ENCODE peak calls at places on chromosomes 6 and 20, in nine cellular contexts. S, N, F, H, V, A, Z, I and M are unnamed samples.

GRCh38 chr6:34240329-34241248 is 3.9 kb downstream of the HMGA1 start:
- DNase-seq in S (no peak), F (no peak), V (no peak), H (no peak), I (no peak), A (no peak), N (no peak), Z (peak; percentile 58), M (no peak)

GRCh38 chr6:84882768-84883766 is 118.7 kb upstream of the TBX18 start:
- DNase-seq in S (no peak), N (no peak), F (no peak), H (no peak), A (no peak), Z (no peak), I (no peak), V (no peak), M (no peak)

GRCh38 chr6:13553646-13554045 is 20.8 kb upstream of the SIRT5 start:
- DNase-seq in A (no peak), F (peak; percentile 8), Z (no peak), I (no peak), H (no peak), S (no peak), N (no peak), V (no peak), M (no peak)

GRCh38 chr20:17617868-17618672 is 48.2 kb downstream of the DSTN start:
- DNase-seq in H (peak; percentile 28), A (no peak), V (no peak), N (peak; percentile 14), F (no peak), Z (no peak), I (peak; percentile 83), S (no peak), M (no peak)

GRCh38 chr6:49225471-49225870 is 237.6 kb downstream of the MMUT start:
- DNase-seq in N (no peak), Z (no peak), A (no peak), I (no peak), H (no peak), V (no peak), S (no peak), F (no peak), M (no peak)

GRCh38 chr20:47036091-47036880 is 141.6 kb downstream of the EYA2 start:
- DNase-seq in I (no peak), V (no peak), N (no peak), F (no peak), A (no peak), H (no peak), Z (no peak), S (no peak), M (no peak)

GRCh38 chr20:47927944-47928343 is 142.7 kb upstream of the SULF2 start:
- DNase-seq in H (no peak), N (no peak), A (no peak), Z (no peak), V (no peak), F (peak; percentile 24), I (no peak), S (no peak), M (no peak)

GRCh38 chr6:106533079-106533478 is 96.2 kb downstream of the RTN4IP1 start:
- DNase-seq in V (no peak), A (no peak), Z (no peak), S (no peak), I (no peak), N (no peak), F (no peak), H (no peak), M (no peak)

GRCh38 chr20:63778857-63779256 is 39.3 kb downstream of the SLC2A4RG start:
- DNase-seq in N (no peak), H (no peak), S (no peak), I (no peak), F (no peak), A (no peak), V (no peak), Z (no peak), M (no peak)

GRCh38 chr6:107132330-107132954 is 17.1 kb upstream of the BEND3 start:
- DNase-seq in S (no peak), A (no peak), H (no peak), N (no peak), Z (no peak), V (no peak), F (peak; percentile 20), I (no peak), M (no peak)

GRCh38 chr6:10558575-10558974 is 37.4 kb downstream of the GCNT2 start:
- DNase-seq in N (no peak), V (no peak), H (no peak), F (no peak), S (no peak), Z (peak; percentile 85), I (peak; percentile 74), A (no peak), M (no peak)

DNA sequence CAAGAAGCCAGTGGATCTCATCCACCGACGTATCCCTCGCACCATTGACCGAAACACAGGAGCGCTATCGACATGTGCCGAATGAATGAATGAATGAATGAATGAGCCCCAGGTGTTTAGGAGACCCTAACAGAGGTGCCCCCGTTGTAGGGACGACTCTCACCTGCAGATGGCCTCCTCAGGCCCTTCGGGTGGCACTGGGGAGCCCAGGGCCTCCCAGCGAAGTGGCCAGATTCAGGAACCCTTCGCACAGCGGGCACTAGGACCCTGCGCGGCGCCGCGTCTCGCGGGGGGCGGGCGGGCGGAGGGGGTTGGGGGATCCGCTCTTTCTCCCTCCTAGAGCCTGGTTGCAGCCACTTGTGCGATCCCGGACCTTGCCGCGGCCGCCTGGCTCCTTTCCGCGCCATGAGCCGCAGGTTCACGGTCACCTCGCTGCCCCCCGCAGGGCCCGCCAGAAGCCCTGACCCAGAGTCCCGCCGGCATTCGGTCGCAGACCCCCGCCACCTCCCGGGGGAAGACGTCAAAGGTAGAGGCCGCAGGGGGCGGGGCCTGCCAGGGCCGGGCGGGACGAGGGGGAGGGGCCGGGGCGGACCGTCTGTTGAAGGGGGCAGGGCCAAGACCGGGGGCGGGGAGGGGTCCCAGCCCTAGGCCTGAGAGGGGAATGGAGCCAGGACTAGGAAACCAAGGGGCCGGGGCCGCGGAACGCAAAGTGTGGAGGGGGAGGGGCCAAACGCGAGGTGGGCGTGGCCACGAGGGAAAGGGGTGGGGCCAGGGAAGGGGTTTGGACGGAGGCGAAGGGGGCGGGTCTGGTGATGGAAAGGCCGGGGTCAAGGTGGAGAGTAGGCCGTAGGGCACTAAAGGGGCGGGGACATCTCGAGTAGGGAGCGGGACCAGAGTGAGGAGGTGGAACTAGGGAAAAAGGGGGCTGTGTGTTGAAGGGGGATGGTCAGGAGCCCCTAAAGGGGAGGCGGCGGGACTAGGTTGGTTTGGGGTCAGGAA is 7.4 kb upstream of the SLC12A5 start:
- DNase-seq in F (no peak), H (no peak), I (peak; percentile 39), A (no peak), N (no peak), Z (no peak), V (no peak), S (peak; percentile 93), M (no peak)
- H3K27me3 ChIP-seq in F (peaks cover 20% of the 10 kb centered on the region), H (peaks cover 15% of the 10 kb centered on the region), I (peaks cover 45% of the 10 kb centered on the region), A (peaks cover 40% of the 10 kb centered on the region), N (peaks cover 100% of the 10 kb centered on the region), Z (no peaks in the 10 kb centered on the region), V (peaks cover 24% of the 10 kb centered on the region), S (peaks cover 37% of the 10 kb centered on the region), M (peaks cover 47% of the 10 kb centered on the region)

DNA sequence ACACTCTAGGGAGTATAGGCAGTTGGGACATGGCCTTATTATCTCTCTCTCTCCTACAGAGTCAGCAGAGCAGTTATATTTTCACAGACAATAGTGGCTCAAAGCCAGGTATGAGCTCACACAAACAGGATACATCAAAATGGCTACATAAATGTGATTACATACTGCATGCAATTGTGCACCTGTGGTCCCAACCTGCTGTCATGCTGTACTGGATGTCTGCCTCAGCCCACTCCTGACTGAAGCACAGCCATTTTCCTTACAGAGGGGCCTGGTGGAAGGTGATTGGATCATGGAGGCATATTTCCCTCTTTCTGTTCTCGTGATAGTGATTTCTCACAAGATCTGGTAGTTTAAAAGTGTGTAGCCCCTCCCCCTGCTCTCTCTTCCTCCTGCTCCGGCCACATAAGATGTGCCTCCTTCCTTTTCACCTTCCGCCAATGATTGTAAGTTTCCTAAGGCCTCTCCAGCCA is 37.0 kb upstream of the SAMHD1 start:
- DNase-seq in Z (no peak), S (no peak), H (no peak), N (no peak), I (no peak), F (peak; percentile 22), V (peak; percentile 53), A (peak; percentile 58), M (no peak)
- H3K4me3 ChIP-seq in Z (no peak overlapping the region), S (no peak overlapping the region), H (no peak overlapping the region), N (no peak overlapping the region), I (no peak overlapping the region), F (no peak overlapping the region), V (no peak overlapping the region), A (no peak overlapping the region), M (no peak overlapping the region)

DNA sequence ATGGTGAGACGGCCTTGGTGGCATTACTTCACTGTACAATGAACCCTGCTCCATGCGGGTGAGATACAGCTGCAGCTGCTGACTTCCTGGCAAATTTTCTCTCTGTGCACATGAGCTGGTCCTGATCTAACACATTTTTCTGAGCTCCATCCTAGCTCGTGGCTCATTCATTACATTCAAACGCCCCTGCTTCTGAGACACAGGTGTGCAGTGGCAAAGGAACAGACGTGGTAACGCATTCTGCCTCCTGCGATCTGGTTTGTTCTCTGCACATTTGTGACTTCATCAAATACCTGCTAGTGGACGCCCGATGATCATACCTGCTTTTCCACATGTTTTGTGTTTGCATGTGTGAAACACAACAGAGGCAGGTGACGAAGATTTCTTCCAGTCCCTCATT is 189.6 kb upstream of the PDE10A start:
- DNase-seq in H (no peak), N (no peak), I (no peak), Z (no peak), V (no peak), S (no peak), F (no peak), A (no peak), M (no peak)
- H3K27me3 ChIP-seq in H (peaks cover 3% of the 10 kb centered on the region), N (peaks cover 59% of the 10 kb centered on the region), I (peaks cover 20% of the 10 kb centered on the region), Z (peaks cover 5% of the 10 kb centered on the region), V (no peaks in the 10 kb centered on the region), S (no peaks in the 10 kb centered on the region), F (no peaks in the 10 kb centered on the region), A (no peaks in the 10 kb centered on the region), M (peaks cover 6% of the 10 kb centered on the region)

GRCh38 chr20:32019563-32020463 is 9.6 kb downstream of the CCM2L start:
- DNase-seq in V (no peak), A (no peak), Z (no peak), I (no peak), N (no peak), F (no peak), S (no peak), H (no peak), M (no peak)
- H3K4me3 ChIP-seq in V (no peak overlapping the region), A (no peak overlapping the region), Z (no peak overlapping the region), I (peak overlapping the region; percentile 53), N (peak overlapping the region; percentile 68), F (no peak overlapping the region), S (peak overlapping the region; percentile 34), H (no peak overlapping the region), M (no peak overlapping the region)